ENCODE peak calls at places on chromosome 16, in six cellular contexts. X, F, M, C, D and K are unnamed samples. For H3K4me1, the result is how much of the 10 kb centered on the place peaks cover.

GRCh38 chr16:1941924-1942809 is 832 bp downstream of the MSRB1 start:
- DNase-seq in X (no peak), F (no peak), M (no peak), C (no peak), D (peak), K (no peak)

GRCh38 chr16:12675852-12676251 is 127.8 kb downstream of the CPPED1 start:
- DNase-seq in X (no peak), F (no peak), M (no peak), C (peak), D (no peak), K (no peak)

GRCh38 chr16:877242-878065 is 76.9 kb upstream of the GNG13 start:
- DNase-seq in X (no peak), F (no peak), M (no peak), C (no peak), D (no peak), K (no peak)

GRCh38 chr16:61382435-61382834 is 653.8 kb downstream of the CDH8 start:
- DNase-seq in X (no peak), F (no peak), M (no peak), C (no peak), D (no peak), K (no peak)

GRCh38 chr16:21088646-21089538 is 61.8 kb downstream of the DNAH3 start:
- DNase-seq in X (peak), F (no peak), M (no peak), C (peak), D (no peak), K (no peak)

GRCh38 chr16:47310792-47311211 is 150.1 kb downstream of the ITFG1 start:
- DNase-seq in X (no peak), F (no peak), M (no peak), C (no peak), D (no peak), K (no peak)

GRCh38 chr16:27268376-27269299 is at the start of gene NSMCE1:
- DNase-seq in X (peak), F (peak), M (peak), C (peak), D (peak), K (peak)

GRCh38 chr16:72739577-72739976 is 308.4 kb downstream of the ZFHX3 start:
- DNase-seq in X (peak), F (no peak), M (peak), C (peak), D (no peak), K (no peak)

GRCh38 chr16:8928467-8928957 is 35.2 kb downstream of the USP7 start:
- DNase-seq in X (peak), F (no peak), M (no peak), C (peak), D (no peak), K (no peak)

GRCh38 chr16:58464047-58464915 is 35.7 kb upstream of the NDRG4 start:
- DNase-seq in X (no peak), F (peak), M (no peak), C (no peak), D (no peak), K (no peak)

GRCh38 chr16:964696-965395 is 5.9 kb downstream of the LMF1 start:
- DNase-seq in X (no peak), F (no peak), M (no peak), C (no peak), D (no peak), K (no peak)

GRCh38 chr16:72995151-72995881 is 52.6 kb downstream of the ZFHX3 start:
- DNase-seq in X (no peak), F (no peak), M (no peak), C (no peak), D (peak), K (no peak)

GRCh38 chr16:20430948-20431347 is 20.4 kb upstream of the ACSM2A start:
- DNase-seq in X (no peak), F (no peak), M (no peak), C (no peak), D (no peak), K (no peak)

GRCh38 chr16:86882586-86883280 is 304.4 kb downstream of the FOXL1 start:
- DNase-seq in X (peak), F (peak), M (no peak), C (peak), D (no peak), K (no peak)

GRCh38 chr16:28985611-28986041 is 774 bp downstream of the LAT start:
- DNase-seq in X (no peak), F (no peak), M (no peak), C (no peak), D (no peak), K (no peak)

GRCh38 chr16:9345046-9345445 is 253.6 kb downstream of the HAPSTR1 start:
- DNase-seq in X (no peak), F (no peak), M (no peak), C (no peak), D (no peak), K (no peak)

GRCh38 chr16:83187404-83187803 is 560.6 kb downstream of the CDH13 start:
- DNase-seq in X (peak), F (no peak), M (peak), C (peak), D (no peak), K (peak)

GRCh38 chr16:9151597-9151996 is 60.2 kb downstream of the HAPSTR1 start:
- DNase-seq in X (peak), F (no peak), M (peak), C (peak), D (no peak), K (no peak)

GRCh38 chr16:61590577-61590976 is 445.7 kb downstream of the CDH8 start:
- DNase-seq in X (no peak), F (no peak), M (no peak), C (no peak), D (no peak), K (no peak)

GRCh38 chr16:84836967-84837366 is 17.2 kb downstream of the CRISPLD2 start:
- DNase-seq in X (no peak), F (no peak), M (no peak), C (no peak), D (no peak), K (no peak)

GRCh38 chr16:54203384-54203783 is 83.2 kb downstream of the IRX3 start:
- DNase-seq in X (no peak), F (no peak), M (no peak), C (no peak), D (no peak), K (no peak)

GRCh38 chr16:75206749-75207451 is at the start of gene CTRB2:
- DNase-seq in X (no peak), F (no peak), M (no peak), C (no peak), D (no peak), K (no peak)

GRCh38 chr16:79272141-79272577 is 328.4 kb downstream of the MAF start:
- DNase-seq in X (no peak), F (no peak), M (no peak), C (no peak), D (no peak), K (no peak)

GRCh38 chr16:3029499-3030127 is 5.8 kb downstream of the THOC6 start:
- DNase-seq in X (no peak), F (no peak), M (no peak), C (peak), D (peak), K (no peak)

GRCh38 chr16:8564934-8565345 is 25.4 kb downstream of the TMEM114 start:
- DNase-seq in X (no peak), F (no peak), M (no peak), C (no peak), D (no peak), K (no peak)

GRCh38 chr16:72371307-72372081 is 199.5 kb upstream of the PMFBP1 start:
- DNase-seq in X (peak), F (no peak), M (peak), C (peak), D (peak), K (no peak)

GRCh38 chr16:56614549-56614991 is 6.2 kb downstream of the MT2A start:
- DNase-seq in X (no peak), F (no peak), M (peak), C (peak), D (no peak), K (no peak)

GRCh38 chr16:56618138-56618537 is 7.4 kb upstream of the MT1E start:
- DNase-seq in X (no peak), F (no peak), M (no peak), C (no peak), D (no peak), K (no peak)

GRCh38 chr16:56616608-56617211 is 8.3 kb downstream of the MT2A start:
- DNase-seq in X (no peak), F (no peak), M (no peak), C (no peak), D (no peak), K (no peak)

GRCh38 chr16:56615353-56615752 is 7.0 kb downstream of the MT2A start:
- DNase-seq in X (peak), F (no peak), M (no peak), C (peak), D (no peak), K (no peak)

DNA sequence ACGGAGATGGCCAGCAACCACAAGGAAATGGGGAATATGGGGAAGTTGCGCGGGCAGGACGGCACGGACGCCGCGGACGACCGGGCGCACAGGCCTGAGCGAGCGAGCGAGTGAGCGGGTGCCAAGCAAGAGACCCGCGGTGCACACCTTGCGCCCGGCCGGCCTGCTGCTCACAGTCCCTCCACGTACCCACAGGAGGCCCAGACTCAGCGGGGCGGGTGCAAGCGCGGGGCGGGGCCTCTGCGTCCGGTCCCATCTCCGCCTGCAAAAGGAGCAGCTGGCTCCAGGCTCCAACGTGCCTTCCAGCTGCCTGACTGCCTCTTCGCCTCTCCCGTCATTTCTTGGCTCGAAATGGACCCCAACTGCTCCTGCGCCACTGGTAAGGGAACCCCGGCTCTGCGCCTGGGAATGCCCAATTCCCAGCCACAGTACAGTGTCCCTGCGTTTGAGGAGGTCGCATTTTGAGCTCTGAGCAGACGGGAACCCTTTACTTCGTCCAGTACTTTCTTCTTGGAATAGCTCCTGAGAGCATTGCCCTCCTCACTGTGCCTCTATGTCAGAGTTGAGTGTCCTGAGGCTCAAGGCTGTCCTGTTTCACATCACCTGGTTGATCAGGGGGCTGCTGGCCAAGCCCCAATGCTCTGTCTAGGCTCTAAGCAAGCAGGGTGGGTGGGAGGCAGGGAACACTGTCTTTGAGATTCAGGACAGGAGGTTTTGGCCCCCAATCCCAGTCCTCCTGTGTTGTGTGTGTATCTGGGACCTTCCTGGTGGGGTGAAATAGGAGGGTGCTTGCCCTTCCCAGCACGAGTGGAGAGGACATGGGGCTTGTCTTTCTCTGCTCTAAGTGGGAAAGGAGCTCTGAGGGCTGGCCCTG is 8.1 kb upstream of the MT1E start:
- DNase-seq in X (peak), F (peak), M (no peak), C (peak), D (peak), K (no peak)
- H3K4me1 ChIP-seq in X (under half), F (under half), M (under half), C (under half), D (under half), K (under half)

GRCh38 chr16:88973007-88973410 is 4.0 kb downstream of the CBFA2T3 start:
- DNase-seq in X (no peak), F (no peak), M (no peak), C (no peak), D (peak), K (no peak)

GRCh38 chr16:88973415-88974050 is 3.5 kb downstream of the CBFA2T3 start:
- DNase-seq in X (no peak), F (no peak), M (no peak), C (no peak), D (no peak), K (no peak)

GRCh38 chr16:88974080-88974479 is 2.9 kb downstream of the CBFA2T3 start:
- DNase-seq in X (no peak), F (no peak), M (no peak), C (no peak), D (no peak), K (no peak)

GRCh38 chr16:88975511-88976061 is 1.4 kb downstream of the CBFA2T3 start:
- DNase-seq in X (no peak), F (no peak), M (no peak), C (no peak), D (no peak), K (no peak)

GRCh38 chr16:88974641-88975215 is 2.3 kb downstream of the CBFA2T3 start:
- DNase-seq in X (no peak), F (no peak), M (no peak), C (no peak), D (no peak), K (no peak)
- H3K4me1 ChIP-seq in X (under half), F (under half), M (under half), C (under half), D (under half), K (under half)

DNA sequence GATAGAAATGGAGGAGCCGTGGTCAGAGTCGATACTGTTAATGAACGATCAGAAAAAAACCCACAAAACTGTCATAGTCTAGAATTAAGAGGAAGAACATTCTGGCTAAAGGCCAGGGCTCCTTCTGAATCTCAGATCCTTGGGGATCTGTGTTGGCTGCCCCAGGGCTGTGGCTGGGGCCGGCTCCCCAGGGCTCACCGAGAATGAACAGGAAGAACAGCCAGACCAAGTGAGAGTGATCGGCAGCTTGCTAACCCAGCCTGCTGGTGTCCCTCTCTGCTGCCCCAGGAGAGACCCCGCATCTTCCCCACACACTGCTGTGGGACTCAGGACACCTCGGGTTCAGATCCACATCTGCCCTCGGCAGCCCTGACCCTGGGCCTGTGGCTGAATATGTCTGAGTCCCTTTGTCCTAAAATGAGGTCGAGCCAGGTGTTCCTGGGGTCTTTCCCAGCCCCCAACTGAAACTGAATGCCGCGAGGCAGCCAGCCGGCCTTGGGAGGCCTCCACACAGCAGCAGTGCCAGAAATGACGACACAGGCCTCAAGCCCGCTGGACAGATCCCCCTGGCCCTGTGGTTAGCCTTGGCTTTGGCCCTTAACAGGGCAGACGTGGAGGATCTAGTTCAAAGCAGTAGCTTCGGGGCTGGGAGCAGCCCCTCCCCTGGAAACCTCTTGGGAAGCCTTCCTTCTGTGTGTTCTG is 23.9 kb upstream of the CLEC18A start:
- DNase-seq in X (peak), F (peak), M (peak), C (peak), D (no peak), K (no peak)
- H3K4me1 ChIP-seq in X (under half), F (half or more), M (half or more), C (under half), D (under half), K (under half)

DNA sequence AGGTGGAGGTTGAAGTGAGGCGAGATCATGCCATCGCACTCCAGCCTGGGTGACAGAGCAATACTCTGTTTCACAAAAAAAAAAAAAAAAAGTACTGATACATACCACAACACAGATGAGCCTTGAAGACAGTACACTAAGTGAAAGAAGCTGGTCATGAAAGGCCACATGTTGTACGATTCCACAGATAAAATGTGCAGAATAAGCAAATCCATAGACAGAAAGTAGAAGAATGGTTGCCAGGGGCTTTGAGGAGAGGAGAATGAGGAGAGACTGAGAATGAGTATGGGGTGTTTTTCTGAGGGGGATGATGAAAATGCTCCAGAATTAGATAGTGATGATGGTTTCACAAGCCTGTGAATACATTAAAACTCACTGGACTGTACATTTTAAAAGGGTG is 155.6 kb upstream of the PSMD7 start:
- DNase-seq in X (no peak), F (no peak), M (no peak), C (no peak), D (no peak), K (no peak)
- H3K4me1 ChIP-seq in X (under half), F (under half), M (under half), C (under half), D (under half), K (under half)

DNA sequence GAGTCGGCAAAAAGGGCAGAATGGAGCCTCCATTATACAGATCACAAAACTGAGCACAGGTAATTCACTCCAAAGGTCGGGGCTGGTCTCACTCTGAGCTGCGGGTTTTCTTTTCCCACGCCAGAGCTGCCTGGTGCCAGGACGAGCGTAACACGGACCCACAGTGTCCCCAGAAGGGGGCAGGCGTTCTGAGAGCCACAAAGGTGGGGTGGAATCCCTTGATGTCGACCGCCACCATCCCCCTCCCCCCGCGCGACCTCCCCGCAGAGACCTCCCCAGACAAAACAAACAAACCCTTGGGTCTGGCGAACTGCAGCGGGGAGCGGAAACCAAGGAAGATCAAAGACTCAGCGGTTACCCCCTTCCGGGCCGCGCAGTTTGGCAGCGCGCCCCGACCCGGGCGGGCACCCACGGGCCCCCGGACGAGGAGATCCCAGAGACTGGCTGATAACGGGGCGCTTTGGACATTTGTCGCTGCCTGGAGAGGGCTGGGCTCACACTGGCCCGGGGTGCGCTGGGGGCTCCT is 793 bp upstream of the NKD1 start:
- DNase-seq in X (no peak), F (peak), M (peak), C (no peak), D (peak), K (no peak)
- H3K4me1 ChIP-seq in X (under half), F (under half), M (under half), C (under half), D (under half), K (under half)

DNA sequence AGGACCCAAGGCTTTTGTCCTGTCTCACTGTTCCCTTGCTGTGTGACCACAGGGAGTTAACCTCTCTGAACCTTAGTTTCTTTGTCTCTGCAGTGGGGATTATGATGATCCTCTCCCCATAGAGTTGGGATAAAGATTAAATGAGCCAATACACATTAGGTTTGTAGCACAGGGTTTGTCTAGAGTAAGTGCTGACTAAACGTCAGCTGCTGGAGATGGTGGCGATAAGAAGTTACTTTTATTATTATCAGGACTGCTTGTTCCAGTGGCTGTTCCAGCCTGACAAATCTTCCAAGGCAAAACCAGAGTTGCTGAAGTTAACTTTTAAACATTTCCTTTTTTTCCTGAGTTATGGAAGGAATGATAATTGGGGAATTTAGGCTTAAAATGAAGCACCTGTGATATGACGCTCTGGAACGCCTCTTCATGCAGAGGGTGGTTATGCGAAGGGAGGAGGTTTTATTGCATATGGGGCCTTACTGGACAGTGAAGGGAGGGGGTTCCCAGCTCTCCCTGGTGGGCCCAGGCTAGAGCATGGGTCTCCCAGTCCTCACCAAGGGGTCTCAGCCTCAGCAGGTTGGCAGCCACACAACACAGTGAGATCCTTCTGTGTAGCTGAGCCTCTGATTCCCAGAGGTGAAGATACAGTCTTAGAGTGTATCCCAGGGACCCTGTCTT is 35.8 kb downstream of the PLCG2 start:
- DNase-seq in X (no peak), F (no peak), M (no peak), C (no peak), D (no peak), K (no peak)
- H3K4me1 ChIP-seq in X (under half), F (under half), M (under half), C (under half), D (under half), K (under half)

DNA sequence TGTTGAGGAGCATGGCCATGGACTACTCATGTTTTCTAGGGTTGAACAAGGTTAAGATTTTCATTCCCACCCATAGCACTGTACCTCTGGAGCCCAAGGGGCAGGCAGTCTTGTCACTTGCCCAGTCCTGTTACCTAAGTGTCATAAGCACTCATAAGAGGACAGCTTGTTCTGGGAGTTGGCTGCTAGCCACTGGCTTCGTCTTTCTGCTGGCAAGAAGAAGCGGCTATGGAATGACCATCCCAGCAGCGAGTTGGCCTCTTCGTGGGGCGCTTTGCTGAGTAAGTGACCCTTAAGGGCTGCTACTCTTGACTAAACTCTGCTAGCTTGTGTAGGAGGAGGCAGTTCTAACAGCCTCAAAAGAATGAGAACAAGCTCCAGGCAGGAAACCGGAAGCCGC is 7.4 kb downstream of the UBFD1 start:
- DNase-seq in X (no peak), F (peak), M (no peak), C (no peak), D (no peak), K (no peak)
- H3K4me1 ChIP-seq in X (under half), F (under half), M (under half), C (under half), D (under half), K (under half)